ENCODE peak calls at places on chromosome 3, in four cellular contexts. H is HFF-Myc; C is stimulated activated CD4-positive, alpha-beta T cell treated with anti-CD3 and anti-CD28 coated beads, Interleukin-2, amount 100 ng/mL, for 48 hours; G is ACHN. L is an unnamed sample.

GRCh38 chr3:154668835-154669234 is 238.8 kb upstream of the GPR149 start:
- DNase-seq in G (no peak), H (no peak), C (no peak), L (no peak)

GRCh38 chr3:190003730-190004129 is 117.0 kb downstream of the P3H2 start:
- DNase-seq in H (peak), C (no peak), G (peak), L (no peak)

GRCh38 chr3:14119166-14119510 is 5.5 kb downstream of the CHCHD4 start:
- DNase-seq in H (no peak), G (no peak), C (no peak), L (no peak)

GRCh38 chr3:30665539-30665938 is 59.1 kb downstream of the TGFBR2 start:
- DNase-seq in C (no peak), G (no peak), H (no peak), L (no peak)

GRCh38 chr3:29694783-29695182 is 413.9 kb downstream of the RBMS3 start:
- DNase-seq in H (peak), G (peak), C (no peak), L (no peak)

GRCh38 chr3:187735383-187735782 is 9.9 kb downstream of the BCL6 start:
- DNase-seq in C (no peak), H (no peak), G (no peak), L (no peak)

GRCh38 chr3:59939826-59940426 is 890.1 kb upstream of the CFAP20DC start:
- DNase-seq in C (no peak), G (no peak), H (no peak), L (no peak)

GRCh38 chr3:97793415-97794019 is 28.3 kb upstream of the CRYBG3 start:
- DNase-seq in H (peak), G (peak), C (no peak), L (peak)

GRCh38 chr3:39205131-39205530 is 12.7 kb upstream of the XIRP1 start:
- DNase-seq in G (no peak), C (no peak), H (no peak), L (no peak)

GRCh38 chr3:31369637-31370036 is 163.1 kb upstream of the STT3B start:
- DNase-seq in G (no peak), C (no peak), H (peak), L (no peak)

GRCh38 chr3:13012228-13012691 is 61.0 kb downstream of the IQSEC1 start:
- DNase-seq in H (no peak), C (peak), G (no peak), L (no peak)

GRCh38 chr3:177830411-177830849 is 633.1 kb upstream of the TBL1XR1 start:
- DNase-seq in H (peak), C (no peak), G (no peak), L (no peak)

GRCh38 chr3:40576431-40576830 is 51.7 kb downstream of the ZNF621 start:
- DNase-seq in G (no peak), H (no peak), C (no peak), L (no peak)

GRCh38 chr3:106720510-106720909 is 656.7 kb upstream of the CCDC54 start:
- DNase-seq in G (no peak), H (no peak), C (no peak), L (no peak)

GRCh38 chr3:172313671-172314070 is 134.6 kb downstream of the GHSR start:
- DNase-seq in G (no peak), C (no peak), H (no peak), L (no peak)

GRCh38 chr3:142947799-142948575 is 15.5 kb downstream of the PAQR9 start:
- DNase-seq in C (peak), G (no peak), H (no peak), L (no peak)

GRCh38 chr3:126982125-126982521 is 792 bp upstream of the PLXNA1 start:
- DNase-seq in C (peak), H (no peak), G (no peak), L (no peak)

GRCh38 chr3:25563601-25564000 is 101.1 kb downstream of the TOP2B start:
- DNase-seq in H (no peak), G (no peak), C (no peak), L (no peak)

GRCh38 chr3:25114532-25114931 is 313.5 kb upstream of the RARB start:
- DNase-seq in G (no peak), H (no peak), C (no peak), L (no peak)

GRCh38 chr3:50890688-50891344 is 216.1 kb downstream of the DOCK3 start:
- DNase-seq in C (no peak), H (no peak), G (no peak), L (no peak)